ENCODE peak calls at places on chromosomes 11 and 22, in nine cellular contexts. U is CD4-positive, alpha-beta memory T cell; V is HL-60; T is naive thymus-derived CD4-positive, alpha-beta T cell; A is A549; G is fibroblast of lung; H is mesendoderm; W is ovary; I is lower lobe of right lung. Q is an unnamed sample.

GRCh38 chr11:4495487-4495886 is 13.0 kb downstream of the OR52K1 start:
- DNase-seq in V (no peak), W (no peak), T (no peak), G (no peak), A (no peak), U (no peak), I (no peak), H (no peak), Q (peak)

GRCh38 chr11:122656073-122656630 is 630 bp downstream of the UBASH3B start:
- DNase-seq in W (peak), V (no peak), T (peak), G (peak), I (peak), H (peak), A (peak), U (no peak), Q (peak)

GRCh38 chr22:49464024-49464423 is 363.6 kb downstream of the BRD1 start:
- DNase-seq in A (no peak), H (no peak), T (no peak), I (no peak), G (no peak), V (no peak), U (no peak), W (no peak), Q (no peak)

GRCh38 chr11:76266269-76266668 is 60.0 kb upstream of the WNT11 start:
- DNase-seq in W (no peak), I (no peak), V (no peak), H (no peak), U (no peak), G (peak), T (no peak), A (peak), Q (peak)

GRCh38 chr11:32830413-32830738 is 649 bp downstream of the PRRG4 start:
- DNase-seq in I (peak), A (peak), W (no peak), V (peak), H (no peak), T (no peak), U (no peak), G (no peak), Q (peak)

GRCh38 chr11:1359556-1359955 is 30.2 kb upstream of the BRSK2 start:
- DNase-seq in V (no peak), U (no peak), G (no peak), A (no peak), I (no peak), T (no peak), W (no peak), H (no peak), Q (no peak)

GRCh38 chr11:61950035-61950547 is at the start of gene BEST1:
- DNase-seq in A (no peak), T (no peak), V (no peak), W (peak), G (no peak), H (no peak), U (no peak), I (no peak), Q (no peak)

GRCh38 chr11:115607621-115608191 is 103.5 kb upstream of the CADM1 start:
- DNase-seq in H (peak), G (peak), U (no peak), I (no peak), W (no peak), A (no peak), T (no peak), V (no peak), Q (peak)

GRCh38 chr22:50292643-50293440 is 14.6 kb downstream of the PLXNB2 start:
- DNase-seq in G (no peak), I (no peak), H (no peak), A (no peak), U (no peak), T (no peak), W (no peak), V (no peak), Q (no peak)

GRCh38 chr11:40679276-40679675 is 780.2 kb downstream of the LRRC4C start:
- DNase-seq in I (no peak), G (no peak), W (no peak), U (no peak), H (peak), V (no peak), T (no peak), A (no peak), Q (no peak)

GRCh38 chr11:838441-839279 is 3.7 kb downstream of the POLR2L start:
- DNase-seq in H (no peak), V (no peak), I (no peak), A (peak), T (no peak), U (no peak), W (no peak), G (no peak), Q (no peak)

GRCh38 chr22:35792501-35792900 is 74.8 kb downstream of the APOL5 start:
- DNase-seq in I (no peak), W (no peak), V (no peak), A (no peak), T (no peak), G (no peak), U (no peak), H (no peak), Q (no peak)

GRCh38 chr11:112639469-112639868 is 321.8 kb upstream of the NCAM1 start:
- DNase-seq in H (no peak), U (no peak), W (no peak), I (no peak), A (no peak), T (no peak), G (no peak), V (no peak), Q (no peak)

GRCh38 chr22:33917744-33918406 is 2.4 kb downstream of the LARGE1 start:
- DNase-seq in A (peak), H (peak), G (peak), W (no peak), V (no peak), I (no peak), U (no peak), T (no peak), Q (no peak)

GRCh38 chr11:117900720-117901440 is 24.4 kb upstream of the FXYD6 start:
- DNase-seq in G (no peak), I (no peak), H (no peak), U (no peak), W (no peak), A (no peak), V (no peak), T (no peak), Q (no peak)

GRCh38 chr11:128318856-128319474 is 268.4 kb downstream of the ETS1 start:
- DNase-seq in H (peak), I (no peak), V (no peak), W (no peak), U (peak), T (no peak), A (no peak), G (peak), Q (no peak)

GRCh38 chr11:115963170-115963569 is 459.0 kb upstream of the CADM1 start:
- DNase-seq in W (no peak), T (no peak), U (no peak), A (no peak), V (no peak), I (no peak), H (no peak), G (no peak), Q (no peak)

GRCh38 chr22:43755452-43755851 is 56.7 kb downstream of the EFCAB6 start:
- DNase-seq in A (no peak), I (no peak), G (no peak), T (no peak), U (no peak), W (no peak), H (no peak), V (no peak), Q (no peak)

GRCh38 chr11:27087425-27087824 is 46.8 kb downstream of the BBOX1 start:
- DNase-seq in U (no peak), V (no peak), A (no peak), T (no peak), G (peak), W (no peak), I (no peak), H (no peak), Q (no peak)

GRCh38 chr11:126212089-126212660 is 593 bp downstream of the FAM118B start:
- DNase-seq in V (no peak), W (no peak), A (no peak), I (no peak), H (peak), T (no peak), G (no peak), U (no peak), Q (peak)

GRCh38 chr22:44329179-44329796 is 16.5 kb upstream of the SHISAL1 start:
- DNase-seq in U (no peak), H (no peak), I (no peak), W (no peak), G (no peak), V (no peak), A (no peak), T (no peak), Q (no peak)

GRCh38 chr11:122209619-122210377 is 93.8 kb upstream of the BLID start:
- DNase-seq in V (no peak), H (no peak), A (peak), G (peak), U (no peak), T (no peak), W (peak), I (no peak), Q (no peak)

GRCh38 chr22:40603088-40603605 is 33.4 kb downstream of the MRTFA start:
- DNase-seq in V (no peak), I (no peak), T (no peak), G (peak), U (no peak), A (peak), W (no peak), H (no peak), Q (peak)

GRCh38 chr22:50220603-50221409 is 20.0 kb downstream of the SELENOO start:
- DNase-seq in H (no peak), V (no peak), I (peak), T (no peak), G (no peak), A (no peak), U (no peak), W (no peak), Q (no peak)

GRCh38 chr22:36569999-36570398 is 41.0 kb upstream of the EIF3D start:
- DNase-seq in W (no peak), I (no peak), U (no peak), V (no peak), A (peak), G (peak), T (no peak), H (peak), Q (peak)

GRCh38 chr11:96219981-96220623 is 122.9 kb downstream of the MAML2 start:
- DNase-seq in I (no peak), W (no peak), H (no peak), G (no peak), A (peak), U (no peak), T (no peak), V (peak), Q (no peak)

GRCh38 chr11:18650859-18651557 is 16.9 kb upstream of the SPTY2D1 start:
- DNase-seq in U (peak), I (peak), G (peak), A (peak), T (peak), V (peak), H (peak), W (no peak), Q (peak)

GRCh38 chr11:123103326-123103980 is 41.5 kb upstream of the HSPA8 start:
- DNase-seq in W (peak), V (no peak), G (peak), A (peak), H (peak), I (no peak), U (peak), T (peak), Q (peak)

GRCh38 chr22:45272498-45272897 is 12.3 kb upstream of the UPK3A start:
- DNase-seq in T (no peak), U (no peak), I (no peak), W (no peak), H (no peak), A (no peak), V (no peak), G (no peak), Q (no peak)

GRCh38 chr11:2780850-2781412 is 81.1 kb upstream of the KCNQ1OT1 start:
- DNase-seq in U (no peak), A (no peak), G (no peak), W (no peak), H (no peak), I (no peak), T (no peak), V (no peak), Q (no peak)

GRCh38 chr22:44351685-44352377 is 39.1 kb upstream of the SHISAL1 start:
- DNase-seq in W (peak), H (peak), T (no peak), A (peak), V (no peak), G (peak), I (no peak), U (no peak), Q (peak)

GRCh38 chr11:6941970-6942369 is 15.7 kb downstream of the ZNF215 start:
- DNase-seq in H (no peak), A (no peak), U (no peak), V (no peak), T (no peak), W (no peak), G (no peak), I (no peak), Q (no peak)

GRCh38 chr22:39306456-39307361 is 12.7 kb downstream of the RPL3 start:
- DNase-seq in U (peak), I (peak), W (no peak), V (no peak), H (peak), G (no peak), T (no peak), A (peak), Q (no peak)

GRCh38 chr11:115961168-115962003 is 457.2 kb upstream of the CADM1 start:
- DNase-seq in T (no peak), W (peak), G (peak), V (no peak), H (peak), U (no peak), I (no peak), A (no peak), Q (no peak)

DNA sequence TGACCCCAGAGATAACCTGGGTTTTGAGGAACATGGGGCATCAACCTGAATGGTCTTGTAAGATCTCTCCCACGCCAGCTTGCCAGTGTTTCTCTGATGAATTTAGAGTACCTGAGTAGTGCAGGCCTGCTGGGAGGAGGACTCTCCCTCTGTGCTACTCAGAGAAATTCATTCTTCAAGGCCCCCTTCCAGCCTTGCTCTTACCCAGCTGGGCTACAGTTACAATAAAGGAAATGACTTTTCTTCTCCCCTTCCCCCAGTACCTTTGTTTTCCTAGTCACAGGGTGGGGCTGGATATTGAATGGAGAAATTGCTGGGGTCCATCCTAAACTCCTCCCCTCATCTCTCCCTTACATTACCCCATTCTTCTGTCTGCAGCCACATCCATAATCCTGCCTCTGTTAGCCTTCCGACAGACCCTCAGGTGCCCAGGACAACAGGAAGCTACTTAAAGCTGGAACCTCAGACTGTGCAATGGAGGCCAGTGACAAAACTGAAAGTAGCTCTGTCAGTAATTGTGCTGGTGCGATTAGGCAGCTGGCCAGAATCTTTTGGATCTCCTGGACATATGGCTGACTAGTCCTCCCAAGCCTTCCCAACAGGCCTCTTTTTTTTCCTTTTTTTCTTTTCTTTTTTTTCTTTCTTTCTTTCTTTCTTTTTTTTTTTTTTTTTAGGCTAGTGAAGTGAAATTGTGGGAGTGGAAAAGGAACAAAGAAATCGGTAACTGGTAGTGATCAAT is 17.5 kb downstream of the LIMK2 start:
- DNase-seq in V (no peak), T (no peak), W (peak), G (peak), I (no peak), U (no peak), H (no peak), A (no peak), Q (no peak)
- H3K27ac ChIP-seq in V (peak), T (peak), W (no peak), G (no peak), I (peak), U (peak), H (no peak), A (no peak), Q (no peak)

GRCh38 chr11:105208038-105208437 is 68.5 kb upstream of the CARD18 start:
- DNase-seq in G (no peak), I (no peak), U (no peak), H (no peak), W (no peak), T (no peak), V (no peak), A (no peak), Q (no peak)

GRCh38 chr11:105202422-105202821 is 62.9 kb upstream of the CARD18 start:
- DNase-seq in A (no peak), G (no peak), U (peak), H (no peak), T (no peak), V (no peak), W (no peak), I (no peak), Q (no peak)

GRCh38 chr11:105206633-105207032 is 67.1 kb upstream of the CARD18 start:
- DNase-seq in U (no peak), H (no peak), I (no peak), G (peak), V (no peak), A (peak), T (no peak), W (no peak), Q (no peak)

GRCh38 chr11:105201166-105201565 is 61.6 kb upstream of the CARD18 start:
- DNase-seq in A (no peak), V (no peak), W (no peak), U (no peak), H (no peak), I (no peak), T (no peak), G (no peak), Q (no peak)

DNA sequence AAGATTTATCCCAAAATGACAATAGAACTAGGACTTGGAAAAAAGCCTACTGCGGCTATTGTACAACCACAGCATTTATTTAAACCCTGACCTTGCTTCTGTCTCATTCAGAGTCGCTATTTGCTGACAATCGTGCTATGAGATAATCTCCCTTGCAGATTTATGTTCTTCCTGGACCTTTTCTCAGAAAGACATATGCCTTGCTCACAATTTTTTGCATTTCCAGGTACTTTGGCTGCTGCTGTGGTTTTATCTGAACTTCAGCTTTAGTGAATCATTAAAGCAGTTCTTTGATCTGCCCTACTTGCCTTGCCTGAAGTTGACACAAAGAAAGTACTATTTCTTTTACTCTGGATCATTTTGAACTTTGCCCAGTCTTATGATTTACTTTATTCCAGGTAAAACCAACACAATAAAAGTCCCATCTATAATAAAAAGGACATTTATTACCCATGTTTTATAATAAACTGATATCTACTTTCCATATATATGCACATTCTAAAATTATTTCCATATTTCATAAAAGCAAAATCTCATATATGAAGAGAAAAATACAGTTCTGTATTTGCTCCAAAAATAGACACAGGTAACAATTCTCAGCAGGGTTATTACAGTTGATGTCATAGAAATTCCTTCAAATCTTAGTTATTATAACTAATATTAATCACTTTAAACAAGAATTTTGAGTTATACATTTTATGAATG is 63.4 kb upstream of the CARD18 start:
- DNase-seq in A (peak), U (peak), T (no peak), I (no peak), W (no peak), V (no peak), H (no peak), G (peak), Q (no peak)
- H3K27ac ChIP-seq in A (no peak), U (no peak), T (no peak), I (no peak), W (no peak), V (no peak), H (no peak), G (no peak), Q (no peak)

DNA sequence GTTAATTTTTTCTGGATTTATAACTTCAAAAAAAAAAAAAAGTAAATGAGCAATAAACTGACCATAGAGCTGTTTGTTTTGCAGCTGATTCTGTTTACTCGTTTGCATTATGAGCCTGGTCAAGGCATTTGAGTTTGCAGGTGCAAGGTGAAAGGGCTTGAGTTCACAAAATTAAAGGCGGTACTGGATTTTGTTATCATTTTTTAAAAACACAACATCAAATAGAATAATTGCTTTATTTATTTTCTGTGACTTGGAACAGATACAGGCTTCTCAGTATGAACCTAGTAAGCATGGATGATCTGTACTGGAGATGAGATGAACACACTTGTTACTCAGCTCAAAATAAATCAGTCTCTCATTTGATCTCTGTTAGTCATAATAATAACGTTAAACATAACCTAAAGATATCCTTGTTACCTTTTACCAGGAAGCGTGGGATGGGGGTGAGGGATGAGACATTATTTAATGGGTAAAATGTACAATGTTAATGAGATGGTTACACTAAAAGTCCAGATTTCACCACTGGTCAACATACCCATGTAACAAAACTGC is 137.8 kb downstream of the LUZP2 start:
- DNase-seq in H (no peak), V (no peak), T (no peak), W (no peak), G (no peak), I (no peak), U (no peak), A (no peak), Q (no peak)
- H3K27ac ChIP-seq in H (no peak), V (no peak), T (no peak), W (no peak), G (no peak), I (no peak), U (no peak), A (no peak), Q (no peak)

GRCh38 chr11:68256331-68256741 is 15.4 kb downstream of the C11orf24 start:
- DNase-seq in I (no peak), T (no peak), H (no peak), G (no peak), W (peak), U (no peak), A (no peak), V (no peak), Q (peak)
- H3K27ac ChIP-seq in I (no peak), T (no peak), H (no peak), G (peak), W (peak), U (no peak), A (peak), V (no peak), Q (peak)

GRCh38 chr22:37893583-37893983 is 12.5 kb upstream of the MICALL1 start:
- DNase-seq in V (no peak), W (no peak), A (no peak), U (no peak), I (no peak), T (no peak), H (peak), G (no peak), Q (no peak)
- H3K27ac ChIP-seq in V (no peak), W (no peak), A (peak), U (no peak), I (peak), T (no peak), H (no peak), G (no peak), Q (no peak)